ENCODE peak calls at places on chromosomes 1 and 21, in eight cellular contexts. W is IMR-90, L is GM23338, V is GM13977, H is MCF 10A, U is psoas muscle, G is foreskin fibroblast, R is thyroid gland. C is an unnamed sample.
A peak's percentile ranks its signal among the peaks of the same experiment; 100 is the strongest.

GRCh38 chr1:246159290-246160227 is 347.5 kb downstream of the SMYD3 start:
- DNase-seq in W (no peak), L (no peak), V (no peak), H (no peak), U (no peak), G (no peak), R (no peak), C (no peak)

GRCh38 chr1:197391303-197392226 is 123.5 kb downstream of the CRB1 start:
- DNase-seq in W (no peak), L (peak; percentile 55), V (no peak), H (no peak), U (no peak), G (peak; percentile 18), R (no peak), C (no peak)

GRCh38 chr1:228007801-228008341 is 1.1 kb downstream of the WNT3A start:
- DNase-seq in W (no peak), L (peak; percentile 27), V (peak; percentile 42), H (no peak), U (no peak), G (no peak), R (no peak), C (no peak)

GRCh38 chr1:62809788-62810187 is 25.9 kb downstream of the ATG4C start:
- DNase-seq in W (no peak), L (no peak), V (no peak), H (no peak), U (no peak), G (no peak), R (no peak), C (no peak)

GRCh38 chr1:3695326-3696217 is 43.3 kb downstream of the TP73 start:
- DNase-seq in W (peak; percentile 4), L (peak; percentile 91), V (peak; percentile 84), H (peak; percentile 59), U (no peak), G (peak; percentile 63), R (peak; percentile 57), C (peak; percentile 7)

GRCh38 chr1:117964290-117965038 is 34.9 kb downstream of the WDR3 start:
- DNase-seq in W (peak; percentile 15), L (no peak), V (no peak), H (no peak), U (no peak), G (no peak), R (no peak), C (no peak)

GRCh38 chr21:39867198-39867650 is at the start of gene PCP4:
- DNase-seq in W (no peak), L (peak; percentile 96), V (no peak), H (peak; percentile 32), U (peak; percentile 31), G (peak; percentile 16), R (peak; percentile 95), C (peak; percentile 4)

GRCh38 chr1:30384286-30385245 is 338.8 kb downstream of the MATN1 start:
- DNase-seq in W (no peak), L (no peak), V (no peak), H (no peak), U (no peak), G (no peak), R (no peak), C (no peak)

GRCh38 chr1:107434379-107434728 is 293.5 kb downstream of the NTNG1 start:
- DNase-seq in W (no peak), L (no peak), V (no peak), H (no peak), U (no peak), G (no peak), R (no peak), C (no peak)

GRCh38 chr1:88593358-88593757 is 90.7 kb upstream of the PKN2 start:
- DNase-seq in W (no peak), L (no peak), V (no peak), H (no peak), U (no peak), G (no peak), R (no peak), C (no peak)

GRCh38 chr1:201422026-201422425 is 496 bp upstream of the TNNI1 start:
- DNase-seq in W (no peak), L (no peak), V (no peak), H (no peak), U (no peak), G (no peak), R (no peak), C (no peak)

GRCh38 chr1:84724128-84724860 is 34.0 kb upstream of the SSX2IP start:
- DNase-seq in W (no peak), L (peak; percentile 94), V (no peak), H (peak; percentile 13), U (no peak), G (no peak), R (no peak), C (no peak)

GRCh38 chr1:30085814-30086770 is 637.3 kb downstream of the MATN1 start:
- DNase-seq in W (peak; percentile 31), L (peak; percentile 93), V (peak; percentile 67), H (peak; percentile 15), U (peak; percentile 55), G (peak; percentile 71), R (peak; percentile 24), C (no peak)

GRCh38 chr1:111928531-111928930 is 60.9 kb downstream of the KCND3 start:
- DNase-seq in W (no peak), L (no peak), V (no peak), H (no peak), U (no peak), G (no peak), R (no peak), C (no peak)

GRCh38 chr21:27171704-27172103 is 204.8 kb upstream of the ADAMTS5 start:
- DNase-seq in W (peak; percentile 43), L (no peak), V (no peak), H (peak; percentile 18), U (no peak), G (peak; percentile 81), R (no peak), C (peak; percentile 10)

DNA sequence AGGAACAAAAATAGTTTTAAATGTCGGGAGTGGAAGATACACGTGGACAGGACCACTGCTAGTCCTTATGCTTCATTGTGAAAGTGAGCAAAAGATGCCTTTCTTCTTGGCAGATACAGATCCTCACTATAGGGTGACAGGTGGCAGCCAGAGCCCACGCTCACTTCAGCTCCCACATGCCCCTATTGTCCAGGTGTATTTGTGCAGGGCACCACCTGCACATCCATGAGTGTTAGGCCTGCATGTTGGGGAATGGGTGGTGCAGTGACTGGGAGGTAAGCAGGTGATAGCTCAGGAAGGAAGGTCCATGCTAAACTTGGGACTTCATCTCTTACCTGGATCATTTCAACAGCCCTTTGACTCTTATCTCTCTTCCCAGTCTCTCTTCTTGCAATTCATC is 27.4 kb downstream of the SLC5A9 start:
- DNase-seq in W (no peak), L (peak; percentile 44), V (no peak), H (no peak), U (no peak), G (no peak), R (no peak), C (no peak)
- TF ChIP-seq CTCF in W (no peak), L (peak; percentile 30), V (no peak), H (no peak), U (no peak), G (no peak), R (no peak), C (no peak)

DNA sequence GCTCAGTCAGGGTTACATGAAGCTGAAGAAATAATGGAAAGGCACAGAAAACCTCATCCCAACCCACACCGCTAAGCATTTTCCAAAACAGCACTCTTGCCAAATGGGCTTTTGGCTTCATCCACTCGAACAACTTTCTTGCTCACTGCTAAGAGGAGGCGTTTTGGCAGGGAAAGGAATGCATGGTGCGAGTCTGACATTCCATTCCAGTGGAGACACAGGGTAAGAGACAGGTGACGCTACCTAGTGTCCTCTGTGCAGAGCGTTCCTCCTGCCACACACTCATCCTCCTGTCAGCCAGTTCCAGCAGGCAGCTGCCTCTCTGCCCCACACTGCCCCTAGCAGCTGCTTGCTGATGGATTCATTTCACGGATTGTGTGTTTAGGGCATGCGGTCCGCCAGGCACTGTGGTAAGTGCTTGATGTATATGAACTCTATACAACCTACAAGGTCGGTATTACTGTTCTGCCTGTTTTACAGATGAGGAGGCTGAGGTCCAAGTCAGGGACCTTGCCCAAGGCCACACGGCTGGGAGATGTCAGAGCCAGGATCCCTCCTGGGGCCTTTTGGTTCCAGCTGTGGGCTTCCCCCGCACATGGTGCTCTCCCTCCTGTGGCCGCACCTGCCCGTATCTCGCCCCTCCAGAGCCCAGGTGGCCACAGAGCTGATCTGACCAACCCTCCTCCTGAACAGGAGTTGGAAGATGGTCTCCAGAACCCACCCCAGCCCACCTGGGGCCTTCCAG is 25.7 kb upstream of the BACE2 start:
- DNase-seq in W (peak; percentile 47), L (peak; percentile 9), V (no peak), H (peak; percentile 47), U (peak; percentile 31), G (no peak), R (peak; percentile 80), C (peak; percentile 30)
- TF ChIP-seq CTCF in W (no peak), L (no peak), V (no peak), H (no peak), U (no peak), G (no peak), R (peak; percentile 4), C (no peak)

GRCh38 chr21:42520628-42521253 is 7.1 kb downstream of the SLC37A1 start:
- DNase-seq in W (no peak), L (peak; percentile 63), V (no peak), H (no peak), U (no peak), G (no peak), R (no peak), C (no peak)
- TF ChIP-seq CTCF in W (no peak), L (peak; percentile 65), V (no peak), H (no peak), U (no peak), G (no peak), R (no peak), C (peak; percentile 54)

DNA sequence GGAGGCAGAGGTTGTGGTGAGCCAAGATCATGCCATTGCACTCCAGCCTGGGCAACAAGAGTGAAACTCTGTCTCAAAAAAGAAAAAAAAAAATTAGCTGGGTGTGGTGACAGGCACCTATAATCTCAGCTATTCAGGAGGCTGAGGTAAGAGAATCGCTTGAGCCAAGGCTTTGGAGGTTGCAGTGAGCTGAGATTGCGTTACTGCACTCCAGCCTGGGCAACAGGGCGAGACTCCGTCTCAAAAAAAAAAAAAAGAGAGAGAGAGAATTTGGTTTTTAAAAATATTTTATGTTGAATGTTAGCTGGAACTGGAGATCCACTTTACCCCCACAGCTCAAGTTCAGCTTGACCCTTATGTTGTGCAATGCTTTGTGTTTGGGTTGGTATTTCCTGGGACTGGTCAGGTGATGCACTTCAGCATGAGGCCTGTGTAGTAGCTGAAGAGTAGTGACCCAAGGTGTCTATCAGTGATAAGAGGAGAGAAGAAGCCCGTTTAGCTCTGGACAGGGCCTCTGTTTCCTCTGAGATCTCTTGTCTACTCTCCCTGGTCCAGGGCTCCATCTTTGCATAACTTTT is 36.8 kb upstream of the MACF1 start:
- DNase-seq in W (peak; percentile 59), L (no peak), V (no peak), H (peak; percentile 70), U (no peak), G (peak; percentile 63), R (peak; percentile 80), C (no peak)
- TF ChIP-seq CTCF in W (no peak), L (no peak), V (no peak), H (no peak), U (no peak), G (no peak), R (no peak), C (no peak)

GRCh38 chr1:8544644-8545043 is 226.7 kb downstream of the SLC45A1 start:
- DNase-seq in W (no peak), L (no peak), V (no peak), H (no peak), U (no peak), G (no peak), R (no peak), C (no peak)
- TF ChIP-seq CTCF in W (no peak), L (no peak), V (no peak), H (no peak), U (no peak), G (no peak), R (no peak), C (no peak)

C was measured in HFFc6.